ENCODE peak calls at places on chromosomes 3 and 15, in nine cellular contexts. L is thoracic aorta, U is H1, Y is pancreas, Z is Peyer's patch, F is dorsolateral prefrontal cortex, W is endothelial cell, E is right lobe of liver, K is breast epithelium. D is an unnamed sample.

GRCh38 chr3:173747427-173747826 is 349.9 kb downstream of the NLGN1 start:
- DNase-seq in W (no peak), K (no peak), U (no peak), Z (no peak), E (no peak), F (no peak), L (no peak), Y (no peak), D (no peak)

GRCh38 chr15:41971893-41972340 is 440 bp downstream of the EHD4 start:
- DNase-seq in K (no peak), Z (no peak), E (no peak), U (peak; percentile 75), W (peak; percentile 39), L (no peak), Y (peak; percentile 79), F (no peak), D (no peak)

GRCh38 chr3:44439499-44440295 is 37.8 kb downstream of the ZNF445 start:
- DNase-seq in Y (no peak), U (no peak), K (no peak), Z (no peak), E (peak; percentile 76), F (no peak), W (peak; percentile 69), L (peak; percentile 19), D (peak; percentile 46)

GRCh38 chr3:57982561-57983243 is 25.5 kb upstream of the FLNB start:
- DNase-seq in F (no peak), Y (no peak), L (no peak), Z (no peak), U (no peak), K (no peak), W (no peak), E (no peak), D (no peak)

GRCh38 chr3:79028916-79029315 is 738.9 kb downstream of the ROBO1 start:
- DNase-seq in Y (no peak), F (no peak), Z (no peak), K (no peak), L (no peak), U (no peak), E (no peak), W (no peak), D (no peak)

GRCh38 chr3:119323401-119324107 is 29.4 kb downstream of the ARHGAP31 start:
- DNase-seq in U (peak; percentile 59), E (no peak), Y (peak; percentile 58), Z (no peak), F (no peak), L (no peak), K (no peak), W (no peak), D (no peak)

GRCh38 chr3:70476174-70476573 is 163.7 kb upstream of the MDFIC2 start:
- DNase-seq in E (no peak), U (no peak), L (no peak), Y (no peak), Z (no peak), W (no peak), F (no peak), K (no peak), D (no peak)

GRCh38 chr3:42257007-42257406 is 9.0 kb downstream of the CCK start:
- DNase-seq in L (no peak), E (no peak), U (no peak), K (no peak), W (no peak), Z (no peak), F (no peak), Y (no peak), D (no peak)

GRCh38 chr3:39166134-39166710 is 12.8 kb upstream of the CSRNP1 start:
- DNase-seq in W (no peak), L (no peak), E (no peak), U (no peak), F (no peak), Z (no peak), K (no peak), Y (no peak), D (no peak)

GRCh38 chr3:169390741-169391300 is 272.7 kb downstream of the MECOM start:
- DNase-seq in K (no peak), E (no peak), Y (no peak), U (no peak), W (no peak), F (no peak), Z (no peak), L (no peak), D (no peak)

GRCh38 chr15:38168472-38169057 is 84.1 kb upstream of the SPRED1 start:
- DNase-seq in W (no peak), E (no peak), F (no peak), L (no peak), U (no peak), K (no peak), Z (no peak), Y (no peak), D (no peak)

GRCh38 chr3:121662742-121663141 is 2.0 kb upstream of the HCLS1 start:
- DNase-seq in Z (no peak), E (no peak), F (no peak), K (no peak), U (no peak), Y (no peak), L (no peak), W (no peak), D (no peak)

GRCh38 chr15:96409231-96410138 is 79.0 kb downstream of the NR2F2 start:
- DNase-seq in E (no peak), L (no peak), W (peak; percentile 16), K (no peak), Z (no peak), Y (peak; percentile 59), U (peak; percentile 64), F (no peak), D (no peak)

GRCh38 chr15:49366496-49366895 is 56.5 kb upstream of the FGF7 start:
- DNase-seq in Y (no peak), Z (no peak), L (no peak), F (no peak), W (no peak), E (no peak), K (no peak), U (no peak), D (no peak)

GRCh38 chr15:49372366-49372765 is 50.7 kb upstream of the FGF7 start:
- DNase-seq in F (no peak), L (no peak), Y (no peak), W (no peak), E (no peak), K (no peak), U (no peak), Z (no peak), D (no peak)

GRCh38 chr15:49370782-49371181 is 52.3 kb upstream of the FGF7 start:
- DNase-seq in E (no peak), F (no peak), L (no peak), Y (no peak), W (no peak), Z (no peak), U (no peak), K (no peak), D (no peak)
- TF ChIP-seq CTCF in E (no peak), F (no peak), L (no peak), Y (no peak), W (no peak), Z (no peak), U (no peak), K (no peak), D (no peak)

DNA sequence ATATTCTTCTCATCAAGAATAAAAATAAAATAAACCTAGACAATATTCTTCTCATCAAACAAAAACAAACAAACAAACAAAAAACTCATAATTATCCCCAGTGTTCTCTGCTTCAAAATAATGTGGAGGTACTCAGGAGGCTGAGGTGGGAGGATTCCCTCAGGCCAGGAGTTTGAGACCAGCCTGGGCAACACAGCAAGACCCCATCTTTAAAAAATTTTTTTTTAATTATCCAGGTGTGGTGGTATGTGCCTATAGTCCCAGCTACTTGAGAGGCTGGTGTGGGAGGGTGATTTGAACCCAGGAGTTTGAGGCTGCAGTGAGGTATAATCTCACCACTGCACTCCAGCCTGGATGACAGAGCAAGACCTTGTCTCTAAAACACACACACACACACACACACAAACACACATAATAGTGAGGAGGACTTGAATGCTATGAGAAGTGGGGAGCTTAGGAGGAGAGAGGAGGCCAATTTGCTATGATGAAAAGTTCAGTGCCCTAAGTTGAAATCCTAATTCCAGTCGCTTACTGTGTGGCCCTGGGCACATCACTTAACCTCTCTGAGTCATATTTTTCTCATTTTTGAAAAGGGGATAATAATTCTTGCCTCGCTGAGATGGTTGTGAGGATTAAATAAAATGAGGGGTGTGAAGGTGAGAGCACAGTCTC is 35.8 kb upstream of the HERC1 start:
- DNase-seq in L (no peak), F (no peak), E (no peak), Y (no peak), K (no peak), Z (no peak), W (no peak), U (no peak), D (no peak)
- TF ChIP-seq CTCF in L (no peak), F (no peak), E (no peak), Y (no peak), K (no peak), Z (no peak), W (no peak), U (no peak), D (no peak)

DNA sequence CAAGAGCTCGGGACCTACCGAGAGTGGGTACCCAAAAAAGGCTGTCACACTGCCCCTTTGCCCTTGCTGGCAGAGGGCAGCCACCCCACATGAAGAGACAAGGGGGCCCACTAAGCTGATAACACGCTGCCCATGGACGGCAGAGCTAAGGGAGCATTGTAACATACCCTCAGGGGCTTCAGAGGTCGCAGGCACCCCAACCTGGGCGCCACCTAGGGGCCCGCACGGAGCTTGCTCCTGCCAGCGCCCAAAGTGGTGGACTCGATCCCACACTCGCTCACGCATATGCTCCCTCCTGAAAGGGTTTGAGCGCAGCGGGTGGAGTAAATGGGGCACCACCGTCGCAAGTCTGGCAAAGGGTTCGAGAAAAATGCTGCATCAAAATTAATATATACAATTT is 975.4 kb downstream of the ZPLD1 start:
- DNase-seq in Y (no peak), F (no peak), L (no peak), E (no peak), K (no peak), W (no peak), U (peak; percentile 76), Z (no peak), D (no peak)
- TF ChIP-seq CTCF in Y (no peak), F (no peak), L (no peak), E (no peak), K (no peak), W (peak; percentile 40), U (peak; percentile 76), Z (no peak), D (no peak)

GRCh38 chr3:126370055-126370454 is 12.8 kb upstream of the KLF15 start:
- DNase-seq in Y (peak; percentile 31), W (no peak), L (no peak), E (peak; percentile 27), Z (peak; percentile 10), F (no peak), U (no peak), K (no peak), D (no peak)

GRCh38 chr3:126371096-126371705 is 14.0 kb upstream of the KLF15 start:
- DNase-seq in F (no peak), E (peak; percentile 46), Z (peak; percentile 23), Y (peak; percentile 29), L (no peak), U (no peak), W (no peak), K (no peak), D (no peak)

GRCh38 chr3:126370606-126371005 is 13.4 kb upstream of the KLF15 start:
- DNase-seq in K (no peak), Y (peak; percentile 38), F (no peak), U (no peak), E (peak; percentile 35), Z (peak; percentile 28), L (no peak), W (no peak), D (no peak)

GRCh38 chr3:126367316-126367805 is 10.2 kb upstream of the KLF15 start:
- DNase-seq in E (peak; percentile 88), W (no peak), K (no peak), Z (peak; percentile 21), Y (peak; percentile 68), L (no peak), U (no peak), F (no peak), D (no peak)

GRCh38 chr3:126369490-126369889 is 12.3 kb upstream of the KLF15 start:
- DNase-seq in L (no peak), U (no peak), F (no peak), Y (no peak), Z (no peak), K (no peak), E (no peak), W (no peak), D (no peak)
- TF ChIP-seq CTCF in L (no peak), U (no peak), F (no peak), Y (no peak), Z (no peak), K (no peak), E (no peak), W (no peak), D (no peak)

D was measured in esophagus squamous epithelium.